ENCODE peak calls at places on chromosomes 7 and 10, in nine cellular contexts. E, B, W, V, D, G, Q, M and P are unnamed samples.

GRCh38 chr7:131947661-131948060 is 391.2 kb upstream of the PODXL start:
- DNase-seq in V (no peak), D (no peak), M (no peak), Q (peak), E (no peak), B (no peak), G (no peak), W (no peak), P (no peak)

GRCh38 chr7:9083837-9084236 is 650.4 kb downstream of the NXPH1 start:
- DNase-seq in Q (no peak), D (no peak), E (no peak), G (no peak), W (no peak), V (no peak), M (no peak), B (no peak), P (no peak)

GRCh38 chr7:151716339-151716722 is 160.6 kb downstream of the PRKAG2 start:
- DNase-seq in D (no peak), Q (no peak), M (no peak), V (no peak), E (no peak), B (no peak), W (no peak), G (no peak), P (no peak)

GRCh38 chr10:31192475-31192874 is 126.5 kb upstream of the ZEB1 start:
- DNase-seq in G (no peak), D (no peak), W (no peak), V (no peak), Q (no peak), B (no peak), M (no peak), E (no peak), P (no peak)

GRCh38 chr7:84847790-84848189 is 339.1 kb downstream of the SEMA3D start:
- DNase-seq in V (no peak), E (no peak), B (no peak), G (no peak), D (no peak), M (no peak), Q (no peak), W (no peak), P (no peak)

GRCh38 chr7:84372712-84373111 is 178.1 kb upstream of the SEMA3A start:
- DNase-seq in V (no peak), W (no peak), M (no peak), E (no peak), G (peak), B (no peak), Q (no peak), D (no peak), P (no peak)

GRCh38 chr10:122164815-122165491 is 106.1 kb upstream of the BTBD16 start:
- DNase-seq in G (no peak), W (no peak), M (peak), E (no peak), Q (no peak), D (no peak), V (no peak), B (no peak), P (no peak)

GRCh38 chr10:128463991-128464755 is 337.9 kb upstream of the MKI67 start:
- DNase-seq in B (peak), W (no peak), G (no peak), E (no peak), D (no peak), Q (peak), M (no peak), V (peak), P (peak)

GRCh38 chr7:114364151-114364550 is 50.5 kb upstream of the FOXP2 start:
- DNase-seq in M (peak), W (no peak), B (no peak), V (no peak), E (no peak), Q (peak), G (no peak), D (no peak), P (no peak)

GRCh38 chr7:44065431-44066110 is at the start of gene PGAM2:
- DNase-seq in M (peak), Q (peak), D (no peak), W (no peak), B (no peak), G (no peak), V (peak), E (peak), P (peak)

GRCh38 chr7:992742-993607 is 10.0 kb downstream of the CYP2W1 start:
- DNase-seq in Q (peak), B (peak), M (peak), E (peak), W (peak), G (peak), V (peak), D (peak), P (peak)

GRCh38 chr10:8830876-8831275 is 776.4 kb downstream of the GATA3 start:
- DNase-seq in W (no peak), D (no peak), Q (no peak), M (no peak), B (no peak), V (no peak), G (no peak), E (no peak), P (no peak)

GRCh38 chr7:23335621-23336020 is 36.5 kb downstream of the MALSU1 start:
- DNase-seq in G (no peak), V (no peak), D (no peak), E (no peak), B (no peak), M (no peak), W (no peak), Q (peak), P (no peak)

GRCh38 chr10:69757553-69758309 is 44.0 kb upstream of the COL13A1 start:
- DNase-seq in W (no peak), G (peak), D (no peak), M (peak), E (peak), B (no peak), Q (peak), V (no peak), P (no peak)

GRCh38 chr7:141641876-141642275 is 60.1 kb downstream of the DENND11 start:
- DNase-seq in G (no peak), D (no peak), W (no peak), E (no peak), Q (no peak), V (no peak), M (no peak), B (no peak), P (no peak)

GRCh38 chr7:152176797-152177196 is 151.3 kb downstream of the GALNT11 start:
- DNase-seq in W (no peak), V (no peak), D (no peak), Q (no peak), E (no peak), M (no peak), B (peak), G (no peak), P (no peak)

GRCh38 chr10:67527351-67527750 is 168.6 kb downstream of the CTNNA3 start:
- DNase-seq in M (no peak), W (no peak), Q (no peak), E (no peak), D (no peak), G (no peak), V (no peak), B (no peak), P (no peak)

GRCh38 chr10:31419394-31420063 is 100.5 kb downstream of the ZEB1 start:
- DNase-seq in W (no peak), E (no peak), V (peak), B (no peak), D (no peak), Q (peak), M (no peak), G (no peak), P (no peak)

GRCh38 chr10:73771722-73772279 is 10.0 kb upstream of the CHCHD1 start:
- DNase-seq in G (peak), E (peak), D (peak), Q (peak), B (no peak), W (peak), M (peak), V (peak), P (peak)

GRCh38 chr10:103510046-103510685 is 16.7 kb downstream of the NEURL1 start:
- DNase-seq in D (no peak), B (no peak), E (no peak), M (no peak), Q (no peak), W (no peak), V (no peak), G (no peak), P (no peak)

GRCh38 chr10:100744980-100745881 is at the start of gene PAX2:
- DNase-seq in V (no peak), Q (no peak), E (no peak), G (no peak), W (no peak), M (no peak), B (no peak), D (peak), P (no peak)

GRCh38 chr7:149180713-149181112 is 14.6 kb upstream of the ZNF282 start:
- DNase-seq in D (no peak), M (no peak), G (no peak), V (no peak), B (no peak), E (no peak), W (no peak), Q (no peak), P (no peak)

GRCh38 chr10:114801411-114801813 is 20.2 kb upstream of the FHIP2A start:
- DNase-seq in Q (no peak), G (no peak), D (no peak), W (no peak), B (no peak), E (no peak), M (no peak), V (no peak), P (no peak)

GRCh38 chr10:58731276-58731675 is 218.6 kb downstream of the BICC1 start:
- DNase-seq in B (no peak), Q (no peak), V (no peak), W (no peak), M (no peak), E (no peak), G (no peak), D (no peak), P (no peak)

GRCh38 chr7:157526604-157527003 is 189.8 kb downstream of the DNAJB6 start:
- DNase-seq in B (no peak), G (no peak), E (no peak), D (no peak), V (no peak), Q (no peak), M (no peak), W (no peak), P (no peak)

GRCh38 chr7:30973791-30974604 is 10.2 kb downstream of the GHRHR start:
- DNase-seq in G (no peak), D (no peak), V (no peak), Q (no peak), M (no peak), E (no peak), B (no peak), W (no peak), P (no peak)

GRCh38 chr7:18425227-18425626 is 70.3 kb upstream of the HDAC9 start:
- DNase-seq in M (no peak), W (no peak), B (no peak), G (no peak), D (no peak), E (no peak), V (no peak), Q (peak), P (no peak)

GRCh38 chr7:156113733-156114132 is 301.5 kb upstream of the SHH start:
- DNase-seq in M (no peak), D (no peak), G (no peak), V (no peak), Q (no peak), B (no peak), W (no peak), E (no peak), P (no peak)

GRCh38 chr10:75772153-75772887 is 340.9 kb downstream of the LRMDA start:
- DNase-seq in E (no peak), G (peak), M (no peak), D (no peak), V (no peak), Q (peak), W (no peak), B (no peak), P (no peak)

GRCh38 chr7:54879776-54880175 is 120.8 kb upstream of the SEC61G start:
- DNase-seq in V (no peak), E (no peak), M (no peak), G (no peak), Q (no peak), B (no peak), D (no peak), W (no peak), P (no peak)

GRCh38 chr7:151812967-151813366 is 63.9 kb downstream of the PRKAG2 start:
- DNase-seq in M (no peak), G (no peak), W (no peak), E (no peak), V (no peak), Q (no peak), B (no peak), D (no peak), P (no peak)

GRCh38 chr10:12940791-12941190 is 60.7 kb downstream of the CCDC3 start:
- DNase-seq in G (no peak), D (no peak), M (no peak), B (no peak), W (no peak), V (no peak), E (no peak), Q (no peak), P (no peak)

GRCh38 chr7:93622036-93622714 is 47.7 kb upstream of the CALCR start:
- DNase-seq in Q (peak), D (peak), M (peak), G (no peak), V (no peak), B (no peak), W (no peak), E (no peak), P (peak)

GRCh38 chr7:123787227-123788007 is 38.6 kb upstream of the WASL start:
- DNase-seq in Q (no peak), D (no peak), M (no peak), E (no peak), W (no peak), B (no peak), G (no peak), V (no peak), P (no peak)

GRCh38 chr10:43688348-43688892 is 39.7 kb upstream of the ZNF32 start:
- DNase-seq in W (no peak), D (no peak), V (no peak), M (no peak), Q (no peak), B (no peak), E (no peak), G (no peak), P (no peak)